ENCODE peak calls at places on chromosomes 12 and 14, in seven cellular contexts. N is tibial nerve; Z is heart right ventricle; M is OCI-LY7; X is SK-N-SH; H is CD8-positive, alpha-beta memory T cell; Q is heart left ventricle. D is an unnamed sample.

GRCh38 chr12:75704208-75704607 is 192.8 kb upstream of the KRR1 start:
- DNase-seq in N (no peak), Z (no peak), M (no peak), X (no peak), H (no peak), Q (no peak), D (no peak)

GRCh38 chr12:3622021-3622731 is 130.7 kb downstream of the CRACR2A start:
- DNase-seq in N (no peak), Z (no peak), M (no peak), X (no peak), H (no peak), Q (no peak), D (no peak)

GRCh38 chr12:78191611-78192010 is 360.9 kb downstream of the NAV3 start:
- DNase-seq in N (no peak), Z (no peak), M (no peak), X (no peak), H (no peak), Q (no peak), D (no peak)

GRCh38 chr14:100537701-100538565 is 49.3 kb downstream of the BEGAIN start:
- DNase-seq in N (peak; percentile 41), Z (no peak), M (no peak), X (peak; percentile 39), H (no peak), Q (peak; percentile 22), D (peak; percentile 77)

GRCh38 chr12:121776190-121777098 is 17.0 kb downstream of the RHOF start:
- DNase-seq in N (peak; percentile 87), Z (peak; percentile 78), M (peak; percentile 85), X (peak; percentile 90), H (peak; percentile 86), Q (peak; percentile 77), D (peak; percentile 75)

GRCh38 chr14:101739446-101740141 is 21.9 kb upstream of the PPP2R5C start:
- DNase-seq in N (no peak), Z (no peak), M (no peak), X (no peak), H (no peak), Q (no peak), D (no peak)

GRCh38 chr14:65230287-65230728 is 128.0 kb upstream of the MAX start:
- DNase-seq in N (peak; percentile 47), Z (peak; percentile 78), M (no peak), X (peak; percentile 68), H (no peak), Q (peak; percentile 73), D (no peak)

GRCh38 chr12:77845831-77846230 is 15.1 kb downstream of the NAV3 start:
- DNase-seq in N (no peak), Z (no peak), M (no peak), X (no peak), H (no peak), Q (no peak), D (no peak)

GRCh38 chr14:81401420-81402122 is 1.4 kb upstream of the STON2 start:
- DNase-seq in N (peak; percentile 41), Z (no peak), M (no peak), X (no peak), H (no peak), Q (no peak), D (no peak)

GRCh38 chr12:67517181-67517887 is 131.2 kb upstream of the DYRK2 start:
- DNase-seq in N (peak; percentile 32), Z (peak; percentile 16), M (no peak), X (no peak), H (no peak), Q (no peak), D (peak; percentile 65)

GRCh38 chr12:14937689-14938088 is 648 bp downstream of the ERP27 start:
- DNase-seq in N (no peak), Z (no peak), M (no peak), X (no peak), H (peak; percentile 36), Q (no peak), D (no peak)

GRCh38 chr12:20040194-20040593 is 328.1 kb upstream of the PDE3A start:
- DNase-seq in N (no peak), Z (no peak), M (no peak), X (no peak), H (no peak), Q (no peak), D (no peak)

GRCh38 chr12:74890237-74890599 is 319.4 kb downstream of the KCNC2 start:
- DNase-seq in N (no peak), Z (no peak), M (no peak), X (no peak), H (no peak), Q (no peak), D (no peak)

GRCh38 chr12:15856097-15856982 is 25.8 kb upstream of the STRAP start:
- DNase-seq in N (peak; percentile 93), Z (peak; percentile 62), M (peak; percentile 60), X (no peak), H (peak; percentile 55), Q (no peak), D (no peak)

GRCh38 chr12:15819644-15820437 is 30.7 kb upstream of the EPS8 start:
- DNase-seq in N (no peak), Z (no peak), M (no peak), X (no peak), H (no peak), Q (no peak), D (no peak)

DNA sequence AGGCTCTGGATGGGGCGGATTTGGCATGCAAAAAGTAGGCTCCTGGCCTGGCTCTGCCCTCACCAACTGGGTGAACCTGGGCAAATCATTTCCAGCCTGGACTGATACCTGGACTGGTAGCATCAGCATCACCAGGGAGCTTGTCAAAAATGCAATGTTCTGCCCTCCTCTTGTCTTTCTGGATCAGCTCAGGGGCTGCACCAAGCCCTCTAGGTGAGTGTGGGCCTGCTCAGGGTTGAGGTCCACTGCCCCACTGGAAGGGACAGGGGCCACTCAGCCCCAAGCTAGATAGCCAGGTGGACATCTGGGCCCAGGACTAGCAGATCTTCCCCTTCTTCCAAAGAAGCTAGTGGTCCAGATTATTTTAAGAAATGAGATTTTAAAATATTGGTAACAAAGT is 99.6 kb downstream of the RBM19 start:
- DNase-seq in N (no peak), Z (no peak), M (no peak), X (no peak), H (no peak), Q (no peak), D (no peak)
- H3K4me1 ChIP-seq in N (no peaks in the 10 kb centered on the region), Z (no peaks in the 10 kb centered on the region), M (no peaks in the 10 kb centered on the region), X (peaks cover 11% of the 10 kb centered on the region), H (no peaks in the 10 kb centered on the region), Q (no peaks in the 10 kb centered on the region), D (no peaks in the 10 kb centered on the region)

GRCh38 chr12:132842449-132843045 is 13.9 kb upstream of the GOLGA3 start:
- DNase-seq in N (no peak), Z (no peak), M (no peak), X (no peak), H (no peak), Q (no peak), D (no peak)
- H3K36me3 ChIP-seq in N (peaks cover 6% of the 10 kb centered on the region), Z (peaks cover 82% of the 10 kb centered on the region), M (peaks cover 69% of the 10 kb centered on the region), X (peaks cover 52% of the 10 kb centered on the region), H (peaks cover 38% of the 10 kb centered on the region), Q (no peaks in the 10 kb centered on the region), D (peaks cover 9% of the 10 kb centered on the region)

GRCh38 chr14:68580676-68581075 is 212.2 kb downstream of the ZFP36L1 start:
- DNase-seq in N (no peak), Z (no peak), M (no peak), X (no peak), H (no peak), Q (no peak), D (no peak)

GRCh38 chr14:68583527-68584275 is 209.2 kb downstream of the ZFP36L1 start:
- DNase-seq in N (no peak), Z (no peak), M (no peak), X (no peak), H (no peak), Q (no peak), D (no peak)

GRCh38 chr14:68585690-68586089 is 207.2 kb downstream of the ZFP36L1 start:
- DNase-seq in N (no peak), Z (no peak), M (no peak), X (peak; percentile 81), H (no peak), Q (peak; percentile 32), D (no peak)

GRCh38 chr14:68580096-68580640 is 212.7 kb downstream of the ZFP36L1 start:
- DNase-seq in N (no peak), Z (no peak), M (no peak), X (no peak), H (no peak), Q (no peak), D (no peak)

DNA sequence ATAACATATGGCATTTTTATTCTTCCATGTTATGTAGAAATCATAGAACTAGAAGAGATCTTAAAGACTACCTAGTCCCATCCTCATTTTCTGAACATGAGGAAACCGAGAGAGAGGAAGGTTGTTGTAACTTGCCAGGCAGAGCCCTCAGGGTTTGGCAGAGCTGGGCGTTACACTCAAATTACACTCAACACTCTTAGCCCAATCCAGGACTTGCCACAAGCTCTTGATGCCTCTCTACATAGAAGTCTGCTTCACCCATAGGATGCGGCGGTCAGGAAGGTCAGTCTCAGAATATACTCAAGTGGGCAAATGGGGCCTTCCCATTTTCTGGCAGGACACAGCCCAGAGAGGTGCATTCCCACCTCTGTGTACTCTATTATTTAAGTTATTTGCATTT is 208.1 kb downstream of the ZFP36L1 start:
- DNase-seq in N (no peak), Z (no peak), M (no peak), X (no peak), H (no peak), Q (no peak), D (no peak)
- H3K4me1 ChIP-seq in N (peaks cover 8% of the 10 kb centered on the region), Z (peaks cover 14% of the 10 kb centered on the region), M (no peaks in the 10 kb centered on the region), X (peaks cover 42% of the 10 kb centered on the region), H (no peaks in the 10 kb centered on the region), Q (peaks cover 42% of the 10 kb centered on the region), D (peaks cover 5% of the 10 kb centered on the region)

GRCh38 chr14:105465209-105466031 is 9.2 kb upstream of the CRIP2 start:
- DNase-seq in N (no peak), Z (peak; percentile 82), M (no peak), X (no peak), H (no peak), Q (peak; percentile 87), D (no peak)

GRCh38 chr14:105467942-105468471 is 6.6 kb upstream of the CRIP2 start:
- DNase-seq in N (no peak), Z (no peak), M (no peak), X (no peak), H (no peak), Q (no peak), D (no peak)

GRCh38 chr14:105468621-105469241 is 5.9 kb upstream of the CRIP2 start:
- DNase-seq in N (no peak), Z (peak; percentile 61), M (no peak), X (no peak), H (no peak), Q (peak; percentile 86), D (peak; percentile 87)

GRCh38 chr14:105467249-105467941 is 7.2 kb upstream of the CRIP2 start:
- DNase-seq in N (no peak), Z (no peak), M (no peak), X (no peak), H (no peak), Q (no peak), D (peak; percentile 66)

DNA sequence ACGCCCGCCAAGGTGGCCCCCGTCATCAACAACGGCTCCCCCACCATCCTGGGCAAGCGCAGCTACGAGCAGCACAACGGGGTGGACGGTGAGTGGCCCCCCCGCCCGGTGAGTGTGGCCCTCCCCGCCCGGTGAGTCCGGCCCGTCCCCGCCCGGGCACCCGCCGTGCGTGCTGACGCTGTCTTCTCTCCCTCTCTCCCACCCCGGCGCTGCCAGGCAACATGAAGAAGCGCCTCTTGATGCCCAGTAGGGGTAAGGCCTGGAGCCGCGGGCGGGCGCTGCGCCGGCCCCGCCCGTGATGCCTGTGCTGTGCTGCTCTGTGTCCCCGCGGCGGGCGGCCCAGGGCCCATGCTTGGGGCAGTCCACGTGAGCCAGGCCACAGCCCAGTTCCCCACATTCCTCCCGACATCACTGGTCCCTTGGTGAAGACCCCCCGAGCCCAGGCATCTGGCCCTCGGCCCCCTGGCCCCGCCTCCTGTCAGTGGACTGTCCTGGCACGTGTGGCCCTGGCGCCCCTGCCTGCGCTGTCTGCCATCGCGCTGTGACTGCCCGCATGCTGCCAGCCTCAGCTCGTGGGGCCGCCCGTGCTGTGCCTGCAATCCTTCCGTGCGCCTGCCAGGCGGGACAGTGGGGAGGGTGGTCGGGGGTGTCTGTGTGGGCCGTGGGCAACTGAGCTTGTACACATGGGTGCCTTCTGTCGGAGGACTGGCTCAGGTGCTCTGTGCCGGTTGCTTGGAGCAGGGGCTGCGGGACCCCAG is 8.0 kb upstream of the CRIP2 start:
- DNase-seq in N (no peak), Z (peak; percentile 74), M (no peak), X (no peak), H (no peak), Q (peak; percentile 94), D (peak; percentile 34)
- H3K36me3 ChIP-seq in N (no peaks in the 10 kb centered on the region), Z (peaks cover 43% of the 10 kb centered on the region), M (peaks cover 60% of the 10 kb centered on the region), X (peaks cover 66% of the 10 kb centered on the region), H (no peaks in the 10 kb centered on the region), Q (no peaks in the 10 kb centered on the region), D (no peaks in the 10 kb centered on the region)